ENCODE peak calls at places on chromosomes 1 and 21, in four cellular contexts. D, W, F and G are unnamed samples.

GRCh38 chr1:47440052-47440848 is 2.4 kb downstream of the FOXD2 start:
- DNase-seq in W (no peak), D (no peak), F (no peak), G (no peak)

GRCh38 chr21:14545906-14546480 is at the start of gene SAMSN1:
- DNase-seq in D (peak; percentile 69), F (no peak), W (peak; percentile 23), G (no peak)

GRCh38 chr1:226661271-226661670 is 77.8 kb downstream of the ITPKB start:
- DNase-seq in D (no peak), F (no peak), W (no peak), G (no peak)

GRCh38 chr1:236342403-236343245 is 51.5 kb upstream of the EDARADD start:
- DNase-seq in D (no peak), F (no peak), W (no peak), G (no peak)

GRCh38 chr1:232715154-232715553 is 85.2 kb upstream of the SIPA1L2 start:
- DNase-seq in F (no peak), D (no peak), W (no peak), G (no peak)

GRCh38 chr1:232499151-232499550 is 130.8 kb downstream of the SIPA1L2 start:
- DNase-seq in W (no peak), D (no peak), F (no peak), G (no peak)

GRCh38 chr1:115426271-115426771 is 88.3 kb upstream of the NGF start:
- DNase-seq in W (peak; percentile 85), D (no peak), F (no peak), G (no peak)

GRCh38 chr1:210373628-210373877 is 44.9 kb downstream of the HHAT start:
- DNase-seq in F (no peak), D (no peak), W (no peak), G (no peak)

GRCh38 chr1:24322636-24323177 is 3.5 kb downstream of the GRHL3 start:
- DNase-seq in W (no peak), F (no peak), D (no peak), G (no peak)

GRCh38 chr1:2358651-2359640 is 32.4 kb downstream of the MORN1 start:
- DNase-seq in D (no peak), W (no peak), F (no peak), G (no peak)

GRCh38 chr1:215529111-215529510 is 38.0 kb upstream of the KCTD3 start:
- DNase-seq in F (no peak), W (no peak), D (no peak), G (peak; percentile 76)

GRCh38 chr1:70205076-70205436 is 323 bp downstream of the LRRC40 start:
- DNase-seq in W (no peak), F (no peak), D (no peak), G (no peak)

GRCh38 chr1:185734929-185735666 is 907 bp downstream of the HMCN1 start:
- DNase-seq in F (no peak), D (no peak), W (peak; percentile 1), G (no peak)

GRCh38 chr1:51666463-51666862 is 49.6 kb downstream of the OSBPL9 start:
- DNase-seq in W (peak; percentile 85), D (no peak), F (no peak), G (no peak)

GRCh38 chr1:118136511-118136937 is 48.5 kb downstream of the SPAG17 start:
- DNase-seq in F (peak; percentile 58), D (no peak), W (peak; percentile 64), G (no peak)

GRCh38 chr1:91381844-91382243 is 22.8 kb downstream of the HFM1 start:
- DNase-seq in D (no peak), W (peak; percentile 35), F (no peak), G (no peak)

GRCh38 chr1:91583326-91583755 is 82.7 kb downstream of the CDC7 start:
- DNase-seq in F (peak; percentile 92), D (no peak), W (peak; percentile 30), G (no peak)

GRCh38 chr1:55034476-55035133 is 4.7 kb upstream of the PCSK9 start:
- DNase-seq in F (no peak), W (no peak), D (no peak), G (no peak)

GRCh38 chr1:225651872-225652725 is 824 bp downstream of the ENAH start:
- DNase-seq in D (no peak), F (no peak), W (no peak), G (no peak)

GRCh38 chr1:19676438-19676922 is 11.8 kb downstream of the HTR6 start:
- DNase-seq in F (peak; percentile 16), D (peak; percentile 18), W (peak; percentile 48), G (no peak)

DNA sequence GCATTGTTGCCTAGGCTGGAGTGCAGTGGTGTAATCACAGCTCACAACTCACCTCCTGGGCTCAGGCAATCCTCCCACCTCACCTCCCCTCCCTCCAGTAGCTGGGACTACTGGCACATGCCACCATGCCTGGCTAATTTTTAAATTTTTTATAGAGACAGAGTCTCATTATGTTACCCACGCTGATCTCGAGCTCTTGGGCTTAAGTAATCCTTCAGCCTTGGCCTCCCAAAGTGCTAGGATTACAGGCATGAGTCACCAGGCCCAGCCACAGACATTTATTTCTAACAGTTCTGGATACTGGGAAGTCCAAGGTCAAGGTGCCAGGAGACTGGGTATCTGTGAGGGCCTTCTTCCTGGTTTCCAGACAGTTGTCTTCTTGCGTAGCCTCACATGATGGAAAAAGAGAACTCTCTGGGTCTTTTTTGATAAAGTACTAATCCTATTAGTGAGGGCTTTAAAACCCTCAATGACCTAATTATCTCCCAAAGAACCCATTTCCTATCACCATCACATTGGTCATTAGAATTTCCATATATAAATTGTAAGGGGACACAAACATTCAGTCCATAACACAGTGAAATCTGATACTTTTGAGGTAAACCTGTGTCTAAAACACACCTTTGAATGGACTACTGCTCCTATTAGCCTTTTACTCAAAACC is 67.9 kb downstream of the PHACTR4 start:
- DNase-seq in D (no peak), F (no peak), W (peak; percentile 80), G (peak; percentile 86)
- H3K4me3 ChIP-seq in D (no peak overlapping the region), F (peak overlapping the region; percentile 20), W (no peak overlapping the region), G (no peak overlapping the region)

DNA sequence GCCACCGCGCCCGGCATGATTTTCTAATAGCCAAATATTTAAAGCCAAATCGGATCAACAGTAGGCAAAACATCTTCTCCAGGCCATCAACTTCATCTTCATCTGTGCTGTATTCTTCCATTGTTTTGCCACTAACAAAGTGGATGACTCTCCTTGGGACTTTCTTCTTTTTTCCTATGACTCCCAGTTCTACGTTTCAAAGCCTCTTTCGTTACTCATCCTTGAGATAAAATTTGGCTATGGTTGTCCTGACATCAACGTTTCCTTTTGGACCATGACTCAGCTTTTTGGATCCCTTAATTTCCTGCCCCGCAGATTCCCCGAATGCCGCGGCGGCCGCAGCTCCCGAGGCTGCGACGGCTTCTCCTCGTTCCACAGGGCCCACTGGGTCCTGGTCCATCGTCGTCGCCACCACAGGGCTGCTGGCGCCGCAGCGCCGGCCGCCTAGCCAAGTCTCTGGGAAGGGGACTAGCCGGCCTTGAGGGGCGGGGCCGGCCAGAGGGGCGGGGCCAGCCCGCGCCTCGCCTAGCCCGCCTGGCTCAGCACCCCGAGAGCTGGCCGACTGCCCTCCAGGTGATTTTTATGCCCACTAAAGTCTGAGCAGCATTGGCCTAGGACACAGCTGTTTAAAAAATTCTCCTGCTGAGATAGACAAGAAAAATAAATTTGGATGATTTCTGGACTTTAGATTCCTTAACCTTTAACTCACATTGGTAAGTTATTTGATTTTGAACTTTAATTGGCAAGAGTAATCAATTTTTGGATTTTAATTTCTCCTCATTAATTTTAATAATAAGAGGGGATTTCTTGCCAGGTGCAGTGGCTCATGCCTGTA is 93.9 kb downstream of the ADCY10 start:
- DNase-seq in D (no peak), F (peak; percentile 63), W (peak; percentile 95), G (no peak)
- H3K4me3 ChIP-seq in D (peak overlapping the region; percentile 18), F (peak overlapping the region; percentile 37), W (peak overlapping the region; percentile 2), G (peak overlapping the region; percentile 47)

DNA sequence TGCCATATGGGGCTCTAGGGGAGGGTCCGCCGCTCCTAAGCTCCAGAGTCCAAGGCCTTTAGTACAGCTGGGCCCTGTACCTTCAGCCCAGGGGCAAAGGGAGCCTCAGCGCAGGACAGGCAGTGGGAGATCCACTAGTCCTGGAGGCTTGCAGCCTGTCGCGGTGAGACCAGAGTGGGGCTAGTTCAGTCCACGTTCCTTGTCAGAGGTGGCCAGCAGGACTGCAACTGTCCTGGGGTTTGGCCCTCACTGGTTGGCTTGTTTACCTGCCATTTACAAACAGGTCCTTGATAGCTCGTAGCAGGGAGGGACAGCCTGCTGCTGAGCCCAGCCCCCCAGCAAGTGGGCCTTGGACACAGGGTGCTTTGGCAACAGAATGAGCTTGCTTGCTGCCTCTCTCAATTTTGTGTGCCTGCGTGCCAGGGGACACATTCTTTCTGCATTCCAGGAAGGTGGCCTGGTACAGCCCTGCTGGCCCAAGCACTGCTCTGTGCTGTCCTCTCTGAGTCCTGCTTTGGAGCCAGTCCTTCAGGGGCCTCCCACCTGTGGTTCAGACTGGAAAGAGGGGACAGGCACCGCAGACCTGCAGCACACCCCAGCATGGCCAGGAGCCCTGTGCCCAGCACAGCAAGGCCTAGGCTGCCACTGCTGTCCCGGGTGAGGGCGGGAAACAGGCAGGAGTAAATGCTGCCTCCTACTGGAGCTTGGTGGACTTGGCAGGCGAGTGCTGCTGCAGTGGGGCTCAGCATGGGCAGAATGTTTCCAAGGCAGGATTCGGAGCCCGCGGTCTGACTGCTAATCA is 15.2 kb downstream of the H6PD start:
- DNase-seq in D (no peak), F (no peak), W (peak; percentile 42), G (no peak)
- H3K4me3 ChIP-seq in D (no peak overlapping the region), F (no peak overlapping the region), W (no peak overlapping the region), G (no peak overlapping the region)

GRCh38 chr21:9750341-9751086 is 770.9 kb upstream of the TPTE start:
- DNase-seq in F (no peak), D (no peak), W (no peak), G (no peak)
- H3K4me3 ChIP-seq in F (no peak overlapping the region), D (no peak overlapping the region), W (no peak overlapping the region), G (no peak overlapping the region)

GRCh38 chr1:38475624-38476005 is 384.0 kb downstream of the RRAGC start:
- DNase-seq in D (no peak), W (no peak), F (no peak), G (no peak)

GRCh38 chr1:38474738-38475623 is 384.6 kb downstream of the RRAGC start:
- DNase-seq in F (no peak), D (no peak), W (no peak), G (no peak)

GRCh38 chr1:38476111-38476783 is 383.3 kb downstream of the RRAGC start:
- DNase-seq in D (no peak), W (no peak), F (no peak), G (no peak)

GRCh38 chr1:38477811-38478210 is 381.8 kb downstream of the RRAGC start:
- DNase-seq in D (no peak), F (no peak), W (no peak), G (no peak)

GRCh38 chr1:38476784-38477175 is 382.8 kb downstream of the RRAGC start:
- DNase-seq in D (no peak), W (no peak), F (no peak), G (no peak)
- H3K4me3 ChIP-seq in D (no peak overlapping the region), W (no peak overlapping the region), F (no peak overlapping the region), G (no peak overlapping the region)

DNA sequence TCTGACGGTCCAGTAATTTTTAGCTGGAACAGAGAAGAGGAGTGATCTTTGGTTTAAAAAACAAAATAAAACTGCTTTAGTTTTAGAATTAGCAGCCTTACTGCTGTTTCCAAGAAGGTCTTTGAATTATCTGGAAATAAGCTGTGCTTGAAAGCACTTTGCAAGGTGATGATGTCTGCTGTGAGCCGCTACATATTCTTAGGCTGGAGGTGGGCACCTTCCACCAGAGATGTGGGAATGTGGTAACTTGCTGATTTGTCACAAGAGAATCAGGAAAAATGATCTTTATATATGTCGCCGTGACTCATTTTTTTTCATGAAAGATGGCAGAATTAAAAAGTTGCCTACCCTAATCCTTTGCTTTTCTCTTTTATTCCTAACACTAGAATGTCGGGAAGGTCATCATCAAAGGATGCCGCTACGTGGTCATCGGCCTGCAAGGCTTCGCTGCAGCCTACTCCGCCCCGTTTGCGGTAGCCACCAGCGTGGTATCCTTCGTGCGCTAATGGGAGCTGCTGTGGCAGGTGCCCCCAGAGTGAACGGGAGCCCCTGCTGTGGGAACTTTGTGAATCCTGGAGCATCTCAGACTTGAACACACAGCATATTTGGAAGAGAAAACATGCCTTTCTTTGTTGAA is 6.2 kb downstream of the C1orf115 start:
- DNase-seq in W (no peak), F (no peak), D (no peak), G (no peak)
- H3K4me3 ChIP-seq in W (no peak overlapping the region), F (no peak overlapping the region), D (no peak overlapping the region), G (no peak overlapping the region)